ENCODE peak calls at places on chromosome 16, in five cellular contexts. U is ovary, S is transverse colon, A is endothelial cell of umbilical vein, J is body of pancreas. B is an unnamed sample.

GRCh38 chr16:8070501-8070900 is 519.8 kb downstream of the TMEM114 start:
- DNase-seq in U (no peak), S (no peak), A (no peak), J (no peak), B (no peak)

GRCh38 chr16:8867483-8868271 is 1.1 kb downstream of the CARHSP1 start:
- DNase-seq in U (peak), S (peak), A (peak), J (peak), B (no peak)

GRCh38 chr16:4538067-4538385 is 547 bp downstream of the CDIP1 start:
- DNase-seq in U (no peak), S (no peak), A (peak), J (no peak), B (peak)

GRCh38 chr16:17269434-17269833 is 201.3 kb downstream of the XYLT1 start:
- DNase-seq in U (no peak), S (no peak), A (no peak), J (no peak), B (no peak)

GRCh38 chr16:9225527-9226316 is 134.3 kb downstream of the HAPSTR1 start:
- DNase-seq in U (no peak), S (no peak), A (no peak), J (no peak), B (no peak)

GRCh38 chr16:88634141-88634993 is 4.0 kb upstream of the IL17C start:
- DNase-seq in U (no peak), S (peak), A (peak), J (no peak), B (no peak)

GRCh38 chr16:12268602-12269001 is 292.1 kb downstream of the SNX29 start:
- DNase-seq in U (no peak), S (no peak), A (no peak), J (no peak), B (no peak)

GRCh38 chr16:26614102-26614864 is 452.4 kb upstream of the C16orf82 start:
- DNase-seq in U (no peak), S (no peak), A (no peak), J (no peak), B (no peak)

GRCh38 chr16:15567823-15568222 is 75.1 kb downstream of the MARF1 start:
- DNase-seq in U (no peak), S (no peak), A (no peak), J (no peak), B (no peak)

GRCh38 chr16:83971165-83972130 is 3.4 kb downstream of the NECAB2 start:
- DNase-seq in U (no peak), S (no peak), A (no peak), J (no peak), B (no peak)

GRCh38 chr16:81467815-81468214 is 23.2 kb downstream of the CMIP start:
- DNase-seq in U (no peak), S (no peak), A (no peak), J (no peak), B (no peak)

GRCh38 chr16:50196736-50197135 is 43.6 kb downstream of the TENT4B start:
- DNase-seq in U (no peak), S (no peak), A (no peak), J (no peak), B (no peak)

GRCh38 chr16:77402118-77402517 is 32.7 kb downstream of the ADAMTS18 start:
- DNase-seq in U (no peak), S (no peak), A (peak), J (no peak), B (no peak)

GRCh38 chr16:4085405-4085970 is 30.8 kb downstream of the ADCY9 start:
- DNase-seq in U (no peak), S (peak), A (no peak), J (no peak), B (peak)

GRCh38 chr16:73369841-73370240 is 321.9 kb upstream of the ZFHX3 start:
- DNase-seq in U (no peak), S (no peak), A (no peak), J (no peak), B (no peak)

GRCh38 chr16:24838554-24839266 is 7.1 kb upstream of the SLC5A11 start:
- DNase-seq in U (no peak), S (peak), A (peak), J (no peak), B (no peak)

GRCh38 chr16:48054881-48055601 is 100.8 kb downstream of the ABCC12 start:
- DNase-seq in U (peak), S (peak), A (peak), J (peak), B (peak)

GRCh38 chr16:17246577-17246885 is 224.2 kb downstream of the XYLT1 start:
- DNase-seq in U (no peak), S (no peak), A (no peak), J (no peak), B (no peak)

GRCh38 chr16:46620265-46621005 is 744 bp downstream of the SHCBP1 start:
- DNase-seq in U (no peak), S (no peak), A (peak), J (no peak), B (no peak)

GRCh38 chr16:46621006-46621629 is at the start of gene SHCBP1:
- DNase-seq in U (peak), S (peak), A (peak), J (peak), B (peak)

GRCh38 chr16:46627746-46628145 is 6.6 kb upstream of the SHCBP1 start:
- DNase-seq in U (no peak), S (no peak), A (no peak), J (no peak), B (no peak)

GRCh38 chr16:46618516-46618915 is 2.7 kb downstream of the SHCBP1 start:
- DNase-seq in U (no peak), S (no peak), A (no peak), J (no peak), B (no peak)

DNA sequence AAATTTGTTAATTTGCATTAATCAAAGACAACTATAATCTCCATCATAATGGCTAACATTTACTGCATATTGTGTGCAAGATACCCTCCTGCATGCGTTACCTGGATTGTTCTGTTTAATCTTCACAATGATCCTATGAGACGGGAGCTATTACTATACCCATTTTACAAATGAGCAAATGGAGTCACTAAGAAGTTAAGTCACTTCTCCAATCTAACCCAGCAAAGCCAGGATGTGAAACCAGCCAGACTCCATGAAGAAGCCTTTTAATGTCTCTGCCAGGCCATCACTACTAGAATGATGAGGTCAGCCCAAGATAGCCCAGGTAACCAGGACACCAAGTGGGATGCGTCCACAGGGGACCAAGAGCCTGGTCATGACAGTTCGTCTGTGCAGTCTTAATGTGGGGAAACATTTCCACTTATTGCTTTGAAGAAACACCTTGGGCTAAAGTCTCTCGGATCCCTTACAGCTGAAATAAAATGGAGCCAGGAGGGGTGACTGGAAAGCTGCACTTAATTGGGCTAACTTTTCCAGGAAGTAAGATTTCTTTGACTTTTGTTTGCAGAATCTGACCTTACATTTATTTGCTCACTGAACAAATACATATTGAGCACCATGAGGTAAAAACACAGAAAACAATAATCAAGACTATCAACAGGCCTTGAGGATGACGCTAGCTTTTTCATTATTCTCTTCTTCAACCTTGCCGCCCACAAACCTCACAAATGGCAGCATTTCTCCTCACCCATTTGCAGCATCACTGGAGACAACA is 910 bp upstream of the SHCBP1 start:
- DNase-seq in U (no peak), S (no peak), A (no peak), J (no peak), B (no peak)
- H3K4me3 ChIP-seq in U (no peak), S (no peak), A (no peak), J (no peak), B (no peak)

DNA sequence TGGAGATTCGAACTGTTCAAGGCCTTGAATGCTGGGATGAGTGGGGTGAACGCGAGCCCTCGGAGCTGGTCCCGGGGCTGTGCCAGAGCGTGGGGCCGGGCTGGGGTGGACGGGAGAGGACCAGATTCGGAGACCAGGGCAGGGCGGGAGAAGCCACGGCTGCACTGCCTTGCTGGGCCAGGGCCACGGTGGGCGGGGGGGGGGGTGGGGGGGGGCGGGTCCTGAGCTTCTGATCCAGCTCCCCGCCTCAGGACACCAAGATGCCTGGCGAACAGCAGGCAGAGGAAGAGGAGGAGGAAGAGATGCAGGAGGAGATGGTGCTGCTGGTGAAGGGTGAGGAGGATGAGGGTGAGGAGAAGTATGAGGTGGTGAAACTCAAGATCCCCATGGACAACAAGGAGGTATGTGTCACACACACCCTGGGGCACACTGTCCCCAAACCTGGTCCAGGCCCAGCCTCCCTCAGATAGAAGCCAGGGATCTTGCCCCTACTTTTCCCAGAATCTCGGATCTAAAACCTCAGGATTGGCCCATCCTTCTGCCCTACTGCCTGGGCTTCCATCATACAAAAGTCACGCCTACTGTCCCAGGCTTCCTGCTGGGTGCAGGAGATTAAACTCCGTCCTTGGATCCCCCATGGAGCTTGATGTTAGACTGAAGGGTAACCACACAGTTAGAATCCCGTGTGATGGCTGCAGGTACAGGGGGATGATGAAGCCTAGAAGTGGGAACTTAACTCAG is 558 bp downstream of the ZNF771 start:
- DNase-seq in U (no peak), S (no peak), A (no peak), J (no peak), B (no peak)
- TF ChIP-seq POLR2A in U (no peak), S (no peak), A (no peak), J (no peak), B (no peak)

DNA sequence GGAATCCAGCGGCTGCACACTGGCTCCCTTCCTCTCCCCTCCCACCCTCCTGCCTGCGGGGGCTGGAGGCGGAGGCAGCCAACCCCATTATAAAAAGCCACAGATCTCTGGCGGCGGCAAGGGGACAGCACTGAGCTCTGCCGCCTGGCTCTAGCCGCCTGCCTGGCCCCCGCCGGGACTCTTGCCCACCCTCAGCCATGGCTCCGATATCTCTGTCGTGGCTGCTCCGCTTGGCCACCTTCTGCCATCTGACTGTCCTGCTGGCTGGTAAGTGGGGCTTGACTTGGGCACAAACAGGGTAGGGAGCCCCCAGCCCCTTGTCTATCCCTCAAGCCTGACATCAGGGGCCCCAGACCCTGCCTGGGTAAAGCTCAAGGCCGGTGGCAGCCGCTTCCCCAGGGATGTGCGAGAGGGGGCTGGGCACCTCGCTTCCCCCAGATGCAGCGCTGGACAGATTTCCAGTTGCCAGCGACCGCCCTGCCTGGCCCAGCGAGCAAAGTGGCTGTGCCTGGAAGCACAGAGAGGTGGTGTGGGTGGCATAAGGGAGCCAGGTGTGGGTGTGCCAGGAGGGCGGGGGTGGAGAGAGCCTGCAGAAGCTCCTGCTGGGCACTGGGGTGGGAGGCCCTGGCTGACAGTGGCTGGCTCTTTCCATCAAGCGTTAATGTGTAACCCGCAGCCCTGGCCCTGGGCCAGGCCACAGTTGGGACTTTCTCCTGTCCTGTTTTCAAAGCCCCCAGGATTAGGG is at the start of gene CX3CL1:
- DNase-seq in U (peak), S (peak), A (peak), J (peak), B (peak)
- H3K4me3 ChIP-seq in U (peak), S (peak), A (no peak), J (no peak), B (peak)

DNA sequence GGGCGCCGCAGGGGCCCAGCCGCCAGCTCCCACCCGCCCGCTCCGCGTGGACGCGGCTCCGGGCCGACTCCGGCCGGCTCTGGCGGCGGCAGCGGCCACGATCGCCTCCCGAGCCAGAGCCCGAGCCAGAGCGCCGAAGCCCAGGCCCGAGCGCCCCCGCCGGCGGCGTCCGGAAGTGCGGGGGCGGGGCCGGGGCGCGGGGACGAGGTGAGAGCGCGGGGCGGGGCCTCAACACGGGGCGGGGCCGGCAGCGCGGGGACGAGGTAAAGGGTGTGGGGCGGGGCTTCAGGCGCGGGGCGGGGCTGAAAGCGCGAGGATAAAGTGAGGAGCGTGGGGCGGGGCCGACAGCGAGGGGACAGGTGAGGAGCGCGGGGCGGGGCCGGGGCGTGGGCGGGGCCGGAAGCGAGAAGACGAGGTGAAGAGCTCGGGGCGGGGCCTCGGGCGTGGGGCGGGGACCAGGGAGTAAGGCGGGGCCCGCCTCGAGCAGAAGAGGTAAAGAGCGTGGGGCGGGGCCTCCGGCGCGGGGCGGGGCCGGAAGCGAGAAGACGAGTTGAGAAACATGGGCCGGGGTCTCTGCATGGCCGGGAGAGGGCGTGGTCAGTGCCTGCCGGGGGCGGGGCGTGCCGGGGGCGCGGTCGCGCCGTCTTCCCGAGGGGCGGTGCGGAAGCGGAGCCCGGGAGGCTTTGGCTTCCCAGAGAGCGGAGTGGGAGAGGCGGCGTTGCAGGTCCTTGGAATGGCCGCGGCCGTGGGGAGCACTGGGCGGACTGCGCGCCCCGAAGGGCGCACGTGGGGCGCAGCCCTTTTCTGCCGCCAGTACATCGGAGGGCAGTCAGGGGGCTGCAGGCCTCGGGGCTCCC is at the start of gene AXIN1:
- DNase-seq in U (peak), S (peak), A (peak), J (peak), B (peak)
- TF ChIP-seq POLR2A in U (peak), S (peak), A (peak), J (peak), B (no peak)

DNA sequence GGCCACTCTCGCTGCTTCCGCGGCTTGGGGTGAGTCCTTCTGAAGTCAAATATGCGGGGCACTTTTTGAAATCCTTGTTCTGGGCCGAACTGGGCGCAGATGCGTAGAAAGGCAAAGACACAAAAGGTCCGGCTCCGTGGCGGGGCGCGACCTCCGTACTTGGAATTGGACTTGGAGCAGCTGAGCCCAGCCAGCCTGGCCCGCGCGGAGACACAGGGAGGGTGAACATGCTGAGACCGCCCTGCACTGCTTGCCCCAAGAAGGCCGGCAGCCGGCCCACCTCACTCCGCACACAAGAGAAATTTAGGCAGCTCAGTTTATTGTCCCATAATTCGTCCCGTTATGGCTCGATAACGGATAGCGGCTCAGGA is 72.2 kb downstream of the CES1 start:
- DNase-seq in U (peak), S (no peak), A (no peak), J (no peak), B (no peak)
- H3K4me3 ChIP-seq in U (no peak), S (peak), A (no peak), J (no peak), B (no peak)

GRCh38 chr16:68533937-68534336 is 5.2 kb upstream of the ZFP90 start:
- DNase-seq in U (no peak), S (no peak), A (no peak), J (no peak), B (no peak)

GRCh38 chr16:68539704-68540370 is 746 bp downstream of the ZFP90 start:
- DNase-seq in U (no peak), S (no peak), A (peak), J (no peak), B (no peak)

DNA sequence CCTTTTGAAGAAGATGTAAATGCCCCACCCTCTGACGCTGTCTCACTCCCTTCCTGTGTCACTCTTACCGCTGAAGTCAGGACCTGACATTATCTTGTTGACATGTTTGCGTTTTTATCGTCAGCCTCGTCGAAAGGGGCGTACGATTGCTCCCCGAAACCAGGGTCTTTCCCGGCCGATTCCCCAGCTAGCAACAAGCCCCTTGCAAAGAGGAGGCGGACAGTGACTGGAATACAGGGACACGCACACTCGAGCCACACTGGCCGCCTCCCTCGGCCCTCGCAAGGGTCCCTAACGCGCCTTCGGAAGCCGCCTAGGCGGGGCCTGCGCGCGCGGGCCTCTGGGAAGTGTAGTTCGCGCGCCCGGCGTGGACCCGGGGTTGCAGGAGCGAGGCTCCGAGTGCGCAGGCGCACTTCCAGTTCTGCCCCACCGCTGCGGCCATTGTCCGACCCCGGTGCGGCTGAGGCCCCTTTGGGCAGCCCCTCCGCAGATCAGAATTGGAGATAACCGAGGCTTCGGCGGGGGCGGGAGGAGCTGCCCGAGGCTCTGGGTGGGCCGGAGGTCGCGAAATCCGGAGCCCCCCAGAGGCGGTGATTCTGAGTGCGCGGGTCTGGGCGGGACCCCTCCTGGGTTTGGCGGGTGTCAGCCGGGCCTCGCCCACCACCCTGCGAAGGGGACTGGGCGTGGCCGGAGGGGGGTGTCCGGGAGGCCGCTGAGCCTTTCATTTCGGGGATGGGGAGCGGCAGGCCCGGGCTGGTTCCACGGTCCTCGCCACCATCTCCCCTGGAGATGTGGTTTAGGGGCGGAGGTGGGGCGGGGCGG is at the start of gene ZFP90:
- DNase-seq in U (peak), S (peak), A (peak), J (peak), B (peak)
- TF ChIP-seq POLR2A in U (no peak), S (peak), A (peak), J (peak), B (no peak)

B was measured in lower leg skin.